ENCODE peak calls at places on chromosomes 16 and 17, in ten cellular contexts. F is dorsolateral prefrontal cortex, D is ovary, S is mammary epithelial cell, H is neural progenitor cell, E is astrocyte of the cerebellum, L is transverse colon, W is fibroblast of pulmonary artery, U is IMR-90, K is foreskin fibroblast. Q is an unnamed sample.

GRCh38 chr16:83806036-83806435 is 1.7 kb upstream of the HSBP1 start:
- DNase-seq in F (no peak), D (no peak), S (no peak), H (no peak), E (no peak), L (no peak), W (no peak), U (no peak), K (no peak), Q (no peak)

GRCh38 chr17:50661348-50661747 is 26.7 kb downstream of the ABCC3 start:
- DNase-seq in F (no peak), D (no peak), S (no peak), H (no peak), E (no peak), L (no peak), W (no peak), U (no peak), K (no peak), Q (no peak)

GRCh38 chr16:7268182-7268581 is 64.5 kb upstream of the RBFOX1 start:
- DNase-seq in F (no peak), D (no peak), S (peak), H (peak), E (no peak), L (no peak), W (no peak), U (no peak), K (no peak), Q (no peak)

GRCh38 chr16:21684199-21684598 is 20.4 kb downstream of the OTOA start:
- DNase-seq in F (no peak), D (no peak), S (no peak), H (peak), E (no peak), L (peak), W (peak), U (no peak), K (no peak), Q (no peak)

GRCh38 chr16:16133943-16134604 is 89.2 kb downstream of the ABCC6 start:
- DNase-seq in F (no peak), D (no peak), S (no peak), H (no peak), E (no peak), L (no peak), W (no peak), U (no peak), K (no peak), Q (no peak)

GRCh38 chr17:68972119-68972704 is 17.0 kb upstream of the ABCA8 start:
- DNase-seq in F (no peak), D (no peak), S (no peak), H (peak), E (no peak), L (no peak), W (peak), U (peak), K (peak), Q (no peak)

GRCh38 chr17:4715071-4715749 is 4.8 kb downstream of the ARRB2 start:
- DNase-seq in F (no peak), D (no peak), S (no peak), H (no peak), E (no peak), L (no peak), W (no peak), U (no peak), K (no peak), Q (no peak)

GRCh38 chr16:71537643-71538042 is 11.4 kb downstream of the CHST4 start:
- DNase-seq in F (peak), D (no peak), S (peak), H (peak), E (peak), L (peak), W (peak), U (peak), K (peak), Q (no peak)

GRCh38 chr17:65743313-65743665 is 181.8 kb upstream of the AXIN2 start:
- DNase-seq in F (no peak), D (no peak), S (no peak), H (no peak), E (no peak), L (no peak), W (peak), U (peak), K (peak), Q (no peak)

GRCh38 chr17:58176200-58176599 is 9.4 kb downstream of the OR4D2 start:
- DNase-seq in F (no peak), D (no peak), S (no peak), H (peak), E (no peak), L (no peak), W (peak), U (peak), K (no peak), Q (no peak)

GRCh38 chr17:52841971-52842370 is 683.5 kb upstream of the CA10 start:
- DNase-seq in F (no peak), D (no peak), S (no peak), H (no peak), E (no peak), L (no peak), W (no peak), U (no peak), K (no peak), Q (no peak)

GRCh38 chr16:23222929-23223328 is 40.4 kb downstream of the SCNN1G start:
- DNase-seq in F (no peak), D (no peak), S (no peak), H (no peak), E (no peak), L (no peak), W (no peak), U (no peak), K (no peak), Q (no peak)

GRCh38 chr17:32565401-32565800 is 78.6 kb downstream of the CDK5R1 start:
- DNase-seq in F (no peak), D (no peak), S (no peak), H (no peak), E (no peak), L (no peak), W (no peak), U (no peak), K (no peak), Q (no peak)

GRCh38 chr16:52543654-52544053 is 3.3 kb downstream of the TOX3 start:
- DNase-seq in F (no peak), D (no peak), S (no peak), H (no peak), E (no peak), L (no peak), W (no peak), U (no peak), K (no peak), Q (no peak)

GRCh38 chr17:41329279-41329925 is 13.9 kb upstream of the KRTAP17-1 start:
- DNase-seq in F (no peak), D (peak), S (peak), H (peak), E (no peak), L (peak), W (peak), U (peak), K (peak), Q (no peak)

GRCh38 chr16:30951785-30952184 is 2.9 kb downstream of the ORAI3 start:
- DNase-seq in F (no peak), D (peak), S (no peak), H (no peak), E (peak), L (peak), W (peak), U (peak), K (peak), Q (no peak)

GRCh38 chr17:45256114-45256966 is 5.6 kb downstream of the SPATA32 start:
- DNase-seq in F (no peak), D (no peak), S (no peak), H (peak), E (no peak), L (no peak), W (no peak), U (no peak), K (no peak), Q (no peak)

GRCh38 chr16:81616321-81617020 is 162.6 kb upstream of the PLCG2 start:
- DNase-seq in F (peak), D (peak), S (no peak), H (peak), E (no peak), L (peak), W (peak), U (peak), K (peak), Q (no peak)

GRCh38 chr17:41553176-41553575 is 18.7 kb downstream of the KRT9 start:
- DNase-seq in F (no peak), D (no peak), S (peak), H (no peak), E (no peak), L (no peak), W (no peak), U (peak), K (no peak), Q (no peak)

GRCh38 chr16:88941933-88942909 is 34.8 kb downstream of the CBFA2T3 start:
- DNase-seq in F (no peak), D (peak), S (no peak), H (peak), E (no peak), L (peak), W (peak), U (no peak), K (no peak), Q (no peak)

GRCh38 chr17:13437966-13438779 is 163.6 kb downstream of the HS3ST3A1 start:
- DNase-seq in F (no peak), D (no peak), S (no peak), H (peak), E (peak), L (peak), W (no peak), U (no peak), K (peak), Q (no peak)

GRCh38 chr17:81135503-81136283 is 29.6 kb upstream of the PVALEF start:
- DNase-seq in F (peak), D (no peak), S (no peak), H (no peak), E (no peak), L (no peak), W (no peak), U (no peak), K (no peak), Q (no peak)

GRCh38 chr17:45231481-45232116 is 9.9 kb downstream of the FMNL1 start:
- DNase-seq in F (no peak), D (no peak), S (no peak), H (peak), E (no peak), L (peak), W (no peak), U (no peak), K (no peak), Q (no peak)

GRCh38 chr17:3762922-3763776 is 37.8 kb downstream of the ITGAE start:
- DNase-seq in F (no peak), D (no peak), S (no peak), H (no peak), E (no peak), L (no peak), W (no peak), U (no peak), K (no peak), Q (no peak)

GRCh38 chr16:20610892-20611349 is 34.8 kb upstream of the ACSM2B start:
- DNase-seq in F (no peak), D (no peak), S (no peak), H (no peak), E (no peak), L (no peak), W (no peak), U (no peak), K (no peak), Q (no peak)

GRCh38 chr16:6032438-6032837 is 934.8 kb upstream of the EEF2KMT start:
- DNase-seq in F (no peak), D (no peak), S (no peak), H (no peak), E (no peak), L (no peak), W (no peak), U (no peak), K (no peak), Q (no peak)

GRCh38 chr17:79156463-79157095 is 82.0 kb downstream of the ENGASE start:
- DNase-seq in F (no peak), D (no peak), S (no peak), H (no peak), E (no peak), L (no peak), W (no peak), U (no peak), K (no peak), Q (no peak)

GRCh38 chr16:56424791-56425438 is 430 bp downstream of the AMFR start:
- DNase-seq in F (peak), D (peak), S (no peak), H (no peak), E (no peak), L (peak), W (no peak), U (no peak), K (no peak), Q (no peak)

GRCh38 chr16:22220714-22221113 is 14.6 kb downstream of the EEF2K start:
- DNase-seq in F (peak), D (no peak), S (no peak), H (no peak), E (no peak), L (no peak), W (no peak), U (no peak), K (no peak), Q (no peak)

GRCh38 chr16:66588981-66589713 is 9.9 kb downstream of the CMTM2 start:
- DNase-seq in F (no peak), D (no peak), S (peak), H (peak), E (no peak), L (peak), W (peak), U (peak), K (no peak), Q (no peak)

GRCh38 chr17:64491034-64491860 is 5.6 kb downstream of the POLG2 start:
- DNase-seq in F (no peak), D (no peak), S (no peak), H (peak), E (no peak), L (peak), W (peak), U (peak), K (no peak), Q (no peak)

GRCh38 chr17:65093930-65094329 is 37.4 kb upstream of the GNA13 start:
- DNase-seq in F (no peak), D (no peak), S (no peak), H (no peak), E (no peak), L (no peak), W (no peak), U (no peak), K (no peak), Q (no peak)

GRCh38 chr16:27425961-27426360 is 24.0 kb downstream of the IL21R start:
- DNase-seq in F (no peak), D (no peak), S (no peak), H (no peak), E (no peak), L (no peak), W (no peak), U (no peak), K (no peak), Q (no peak)

GRCh38 chr16:47196457-47196856 is 52.7 kb upstream of the NETO2 start:
- DNase-seq in F (no peak), D (no peak), S (no peak), H (no peak), E (no peak), L (no peak), W (no peak), U (no peak), K (no peak), Q (no peak)

GRCh38 chr17:32269377-32269776 is 3.7 kb downstream of the RHBDL3 start:
- DNase-seq in F (peak), D (no peak), S (no peak), H (no peak), E (no peak), L (no peak), W (no peak), U (no peak), K (no peak), Q (no peak)

GRCh38 chr16:14386115-14386514 is 243.9 kb downstream of the PARN start:
- DNase-seq in F (no peak), D (no peak), S (no peak), H (no peak), E (no peak), L (no peak), W (no peak), U (no peak), K (no peak), Q (no peak)

GRCh38 chr16:82761858-82762257 is 135.1 kb downstream of the CDH13 start:
- DNase-seq in F (no peak), D (no peak), S (peak), H (no peak), E (no peak), L (no peak), W (peak), U (peak), K (no peak), Q (no peak)

GRCh38 chr17:19482571-19482970 is 51.1 kb upstream of the SLC47A1 start:
- DNase-seq in F (no peak), D (no peak), S (peak), H (no peak), E (peak), L (no peak), W (peak), U (peak), K (no peak), Q (no peak)

GRCh38 chr17:82407255-82407654 is 10.9 kb upstream of the HEXD start:
- DNase-seq in F (no peak), D (no peak), S (no peak), H (no peak), E (peak), L (no peak), W (no peak), U (peak), K (no peak), Q (no peak)

GRCh38 chr17:74738051-74738996 is 1.3 kb downstream of the RAB37 start:
- DNase-seq in F (no peak), D (peak), S (no peak), H (no peak), E (no peak), L (peak), W (peak), U (no peak), K (no peak), Q (no peak)
- H3K4me3 ChIP-seq in F (no peak), D (no peak), S (no peak), H (peak), E (no peak), L (no peak), W (no peak), U (no peak), K (no peak), Q (no peak)

GRCh38 chr16:4957720-4958509 is at the start of gene SEC14L5:
- DNase-seq in F (peak), D (peak), S (peak), H (peak), E (peak), L (peak), W (peak), U (peak), K (peak), Q (peak)
- TF ChIP-seq CTCF in F (no peak), D (no peak), S (no peak), H (no peak), E (no peak), L (no peak), W (no peak), U (no peak), K (no peak), Q (no peak)

GRCh38 chr17:78140169-78141051 is 5.8 kb upstream of the C17orf99 start:
- DNase-seq in F (no peak), D (peak), S (peak), H (peak), E (no peak), L (peak), W (peak), U (peak), K (peak), Q (no peak)

GRCh38 chr17:78142113-78142861 is 3.9 kb upstream of the C17orf99 start:
- DNase-seq in F (no peak), D (no peak), S (peak), H (no peak), E (peak), L (peak), W (peak), U (peak), K (peak), Q (no peak)

GRCh38 chr17:78143214-78144145 is 2.7 kb upstream of the C17orf99 start:
- DNase-seq in F (no peak), D (no peak), S (no peak), H (no peak), E (no peak), L (no peak), W (no peak), U (no peak), K (no peak), Q (no peak)

GRCh38 chr17:78144146-78144719 is 2.0 kb upstream of the C17orf99 start:
- DNase-seq in F (peak), D (peak), S (peak), H (no peak), E (peak), L (peak), W (peak), U (peak), K (peak), Q (no peak)

DNA sequence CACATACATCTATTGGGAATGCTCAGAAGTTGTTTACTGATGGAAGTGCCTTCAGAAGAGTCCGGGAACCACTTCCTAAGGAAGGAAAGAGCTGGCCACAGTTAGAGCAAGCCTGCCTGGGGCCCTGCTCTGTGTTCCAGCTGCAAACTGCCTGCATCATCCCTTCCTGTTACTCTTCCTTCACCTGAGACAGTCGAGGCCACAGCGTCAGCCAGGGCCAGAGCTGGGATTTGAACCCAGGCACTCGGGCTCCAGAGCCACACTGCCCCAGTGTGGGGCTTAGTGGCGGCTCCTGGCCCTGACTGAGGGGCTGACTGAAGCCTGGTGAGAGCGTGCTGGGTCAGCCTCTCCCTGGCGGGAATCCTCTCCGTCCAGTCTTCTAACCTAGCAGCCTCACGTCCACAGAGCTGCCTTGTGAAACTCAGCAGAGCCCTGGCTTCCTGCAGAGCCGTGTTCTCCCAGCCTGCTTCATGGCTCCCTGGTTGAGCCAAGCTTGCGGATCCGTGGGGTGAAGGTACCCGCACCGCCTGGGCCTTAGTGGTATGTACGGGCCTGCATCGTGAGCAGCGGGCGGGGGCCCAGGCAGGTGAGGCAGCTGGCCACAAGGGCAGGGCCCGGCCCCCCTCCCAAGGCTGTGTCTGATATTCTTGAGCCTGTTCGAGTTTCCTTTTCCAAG is 4.6 kb upstream of the C17orf99 start:
- DNase-seq in F (no peak), D (no peak), S (peak), H (no peak), E (no peak), L (peak), W (no peak), U (no peak), K (no peak), Q (no peak)
- H3K4me3 ChIP-seq in F (no peak), D (no peak), S (no peak), H (no peak), E (no peak), L (no peak), W (no peak), U (no peak), K (no peak), Q (no peak)

DNA sequence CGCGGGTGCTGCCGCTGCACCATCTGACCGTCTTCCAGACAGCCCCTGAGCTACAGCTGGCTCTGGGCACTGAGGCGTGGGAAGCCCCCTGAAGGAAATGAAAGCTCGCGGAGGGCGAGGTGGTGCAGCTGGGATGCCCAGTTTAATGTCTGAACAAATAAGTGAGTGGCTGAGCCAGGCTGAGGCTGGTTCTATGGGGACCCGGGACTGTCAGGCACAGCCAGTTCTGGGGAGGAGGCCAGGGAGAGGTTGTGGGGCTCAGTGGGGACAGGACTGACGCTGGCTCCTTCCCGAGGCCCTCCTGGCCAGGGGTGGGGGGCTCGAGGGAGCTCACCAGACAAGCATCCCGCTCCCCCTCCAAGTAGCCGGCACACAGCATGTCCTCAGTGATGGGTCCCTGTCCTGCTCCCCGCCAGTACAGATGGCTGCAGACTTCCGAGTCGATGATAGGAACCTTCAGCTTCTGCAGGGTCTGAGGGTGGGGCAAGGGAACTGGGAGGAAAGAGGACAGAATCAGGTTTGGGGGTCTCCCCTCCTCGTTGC is 4.4 kb downstream of the PRSS22 start:
- DNase-seq in F (no peak), D (no peak), S (no peak), H (no peak), E (no peak), L (no peak), W (no peak), U (no peak), K (no peak), Q (no peak)
- TF ChIP-seq CTCF in F (no peak), D (no peak), S (no peak), H (no peak), E (no peak), L (no peak), W (no peak), U (no peak), K (no peak), Q (no peak)

Q was measured in AG04449.